ENCODE peak calls at places on chromosomes 4 and X, in ten cellular contexts. One of them, this sample, is unnamed.

GRCh38 chr4:25888781-25889180 is 25.2 kb upstream of the SMIM20 start:
- DNase-seq in gastrocnemius medialis: no peak
- DNase-seq in activated T-cell treated with anti-CD3 and anti-CD28 coated beads for 48 hours: no peak
- DNase-seq in SW 1271: no peak
- DNase-seq in activated CD4-positive, alpha-beta T cell treated with anti-CD3 and anti-CD28 coated beads, Interleukin-2, amount 50 U/mL, for 1 hour: no peak
- DNase-seq in NCI-H2029 treated with DMSO at 0.1 percent for 48 hours: no peak
- DNase-seq in hypothalamus: no peak
- DNase-seq in substantia nigra: no peak
- DNase-seq in left lung: no peak
- DNase-seq in AG09309: no peak
- DNase-seq in this sample: no peak

GRCh38 chr4:156949373-156949814 is 22.2 kb downstream of the PDGFC start:
- DNase-seq in SW 1271: no peak
- DNase-seq in AG09309: no peak
- DNase-seq in activated T-cell treated with anti-CD3 and anti-CD28 coated beads for 48 hours: no peak
- DNase-seq in left lung: no peak
- DNase-seq in activated CD4-positive, alpha-beta T cell treated with anti-CD3 and anti-CD28 coated beads, Interleukin-2, amount 50 U/mL, for 1 hour: no peak
- DNase-seq in gastrocnemius medialis: no peak
- DNase-seq in hypothalamus: no peak
- DNase-seq in NCI-H2029 treated with DMSO at 0.1 percent for 48 hours: no peak
- DNase-seq in substantia nigra: no peak
- DNase-seq in this sample: no peak

GRCh38 chr4:137025484-137026059 is 506.7 kb downstream of the PCDH18 start:
- DNase-seq in activated T-cell treated with anti-CD3 and anti-CD28 coated beads for 48 hours: no peak
- DNase-seq in activated CD4-positive, alpha-beta T cell treated with anti-CD3 and anti-CD28 coated beads, Interleukin-2, amount 50 U/mL, for 1 hour: no peak
- DNase-seq in left lung: no peak
- DNase-seq in hypothalamus: no peak
- DNase-seq in substantia nigra: no peak
- DNase-seq in NCI-H2029 treated with DMSO at 0.1 percent for 48 hours: no peak
- DNase-seq in gastrocnemius medialis: no peak
- DNase-seq in AG09309: no peak
- DNase-seq in SW 1271: no peak
- DNase-seq in this sample: no peak

GRCh38 chr4:10028910-10029309 is 7.6 kb upstream of the SLC2A9 start:
- DNase-seq in SW 1271: no peak
- DNase-seq in NCI-H2029 treated with DMSO at 0.1 percent for 48 hours: no peak
- DNase-seq in activated T-cell treated with anti-CD3 and anti-CD28 coated beads for 48 hours: no peak
- DNase-seq in activated CD4-positive, alpha-beta T cell treated with anti-CD3 and anti-CD28 coated beads, Interleukin-2, amount 50 U/mL, for 1 hour: no peak
- DNase-seq in hypothalamus: no peak
- DNase-seq in gastrocnemius medialis: no peak
- DNase-seq in substantia nigra: no peak
- DNase-seq in left lung: no peak
- DNase-seq in AG09309: no peak
- DNase-seq in this sample: no peak

GRCh38 chr4:16824278-16824806 is 74.1 kb downstream of the LDB2 start:
- DNase-seq in left lung: no peak
- DNase-seq in NCI-H2029 treated with DMSO at 0.1 percent for 48 hours: no peak
- DNase-seq in hypothalamus: no peak
- DNase-seq in AG09309: no peak
- DNase-seq in activated T-cell treated with anti-CD3 and anti-CD28 coated beads for 48 hours: no peak
- DNase-seq in SW 1271: no peak
- DNase-seq in activated CD4-positive, alpha-beta T cell treated with anti-CD3 and anti-CD28 coated beads, Interleukin-2, amount 50 U/mL, for 1 hour: no peak
- DNase-seq in gastrocnemius medialis: no peak
- DNase-seq in substantia nigra: no peak
- DNase-seq in this sample: no peak

GRCh38 chrX:47936224-47936939 is 67.4 kb downstream of the ZNF182 start:
- DNase-seq in activated CD4-positive, alpha-beta T cell treated with anti-CD3 and anti-CD28 coated beads, Interleukin-2, amount 50 U/mL, for 1 hour: peak; percentile 1
- DNase-seq in left lung: no peak
- DNase-seq in SW 1271: no peak
- DNase-seq in substantia nigra: no peak
- DNase-seq in NCI-H2029 treated with DMSO at 0.1 percent for 48 hours: no peak
- DNase-seq in activated T-cell treated with anti-CD3 and anti-CD28 coated beads for 48 hours: no peak
- DNase-seq in AG09309: no peak
- DNase-seq in gastrocnemius medialis: no peak
- DNase-seq in hypothalamus: no peak
- DNase-seq in this sample: peak; percentile 5

GRCh38 chr4:31651541-31651940 is 931.4 kb downstream of the PCDH7 start:
- DNase-seq in activated CD4-positive, alpha-beta T cell treated with anti-CD3 and anti-CD28 coated beads, Interleukin-2, amount 50 U/mL, for 1 hour: no peak
- DNase-seq in gastrocnemius medialis: no peak
- DNase-seq in NCI-H2029 treated with DMSO at 0.1 percent for 48 hours: no peak
- DNase-seq in hypothalamus: no peak
- DNase-seq in substantia nigra: no peak
- DNase-seq in AG09309: no peak
- DNase-seq in SW 1271: no peak
- DNase-seq in left lung: no peak
- DNase-seq in activated T-cell treated with anti-CD3 and anti-CD28 coated beads for 48 hours: no peak
- DNase-seq in this sample: no peak

GRCh38 chr4:137659431-137659830 is 127.1 kb upstream of the PCDH18 start:
- DNase-seq in activated T-cell treated with anti-CD3 and anti-CD28 coated beads for 48 hours: no peak
- DNase-seq in left lung: no peak
- DNase-seq in AG09309: no peak
- DNase-seq in NCI-H2029 treated with DMSO at 0.1 percent for 48 hours: no peak
- DNase-seq in SW 1271: no peak
- DNase-seq in hypothalamus: no peak
- DNase-seq in gastrocnemius medialis: no peak
- DNase-seq in substantia nigra: no peak
- DNase-seq in activated CD4-positive, alpha-beta T cell treated with anti-CD3 and anti-CD28 coated beads, Interleukin-2, amount 50 U/mL, for 1 hour: no peak
- DNase-seq in this sample: no peak

GRCh38 chr4:36187723-36188333 is 56.5 kb downstream of the ARAP2 start:
- DNase-seq in hypothalamus: no peak
- DNase-seq in NCI-H2029 treated with DMSO at 0.1 percent for 48 hours: no peak
- DNase-seq in left lung: no peak
- DNase-seq in substantia nigra: no peak
- DNase-seq in activated T-cell treated with anti-CD3 and anti-CD28 coated beads for 48 hours: no peak
- DNase-seq in SW 1271: no peak
- DNase-seq in AG09309: no peak
- DNase-seq in gastrocnemius medialis: no peak
- DNase-seq in activated CD4-positive, alpha-beta T cell treated with anti-CD3 and anti-CD28 coated beads, Interleukin-2, amount 50 U/mL, for 1 hour: no peak
- DNase-seq in this sample: no peak

GRCh38 chr4:40916880-40917279 is 167.1 kb downstream of the NSUN7 start:
- DNase-seq in left lung: no peak
- DNase-seq in hypothalamus: no peak
- DNase-seq in activated T-cell treated with anti-CD3 and anti-CD28 coated beads for 48 hours: peak; percentile 52
- DNase-seq in gastrocnemius medialis: no peak
- DNase-seq in activated CD4-positive, alpha-beta T cell treated with anti-CD3 and anti-CD28 coated beads, Interleukin-2, amount 50 U/mL, for 1 hour: no peak
- DNase-seq in SW 1271: no peak
- DNase-seq in substantia nigra: peak; percentile 19
- DNase-seq in AG09309: no peak
- DNase-seq in NCI-H2029 treated with DMSO at 0.1 percent for 48 hours: no peak
- DNase-seq in this sample: no peak

GRCh38 chrX:130716822-130717405 is 186.1 kb downstream of the ENOX2 start:
- DNase-seq in AG09309: no peak
- DNase-seq in substantia nigra: no peak
- DNase-seq in activated T-cell treated with anti-CD3 and anti-CD28 coated beads for 48 hours: no peak
- DNase-seq in activated CD4-positive, alpha-beta T cell treated with anti-CD3 and anti-CD28 coated beads, Interleukin-2, amount 50 U/mL, for 1 hour: no peak
- DNase-seq in hypothalamus: no peak
- DNase-seq in gastrocnemius medialis: no peak
- DNase-seq in left lung: no peak
- DNase-seq in SW 1271: no peak
- DNase-seq in NCI-H2029 treated with DMSO at 0.1 percent for 48 hours: no peak
- DNase-seq in this sample: no peak

GRCh38 chr4:7170012-7170411 is 22.3 kb upstream of the SORCS2 start:
- DNase-seq in hypothalamus: no peak
- DNase-seq in gastrocnemius medialis: no peak
- DNase-seq in AG09309: no peak
- DNase-seq in activated T-cell treated with anti-CD3 and anti-CD28 coated beads for 48 hours: no peak
- DNase-seq in left lung: peak; percentile 43
- DNase-seq in substantia nigra: no peak
- DNase-seq in NCI-H2029 treated with DMSO at 0.1 percent for 48 hours: no peak
- DNase-seq in SW 1271: no peak
- DNase-seq in activated CD4-positive, alpha-beta T cell treated with anti-CD3 and anti-CD28 coated beads, Interleukin-2, amount 50 U/mL, for 1 hour: no peak
- DNase-seq in this sample: no peak

GRCh38 chr4:157220026-157220881 is at the start of gene GRIA2:
- DNase-seq in gastrocnemius medialis: no peak
- DNase-seq in activated CD4-positive, alpha-beta T cell treated with anti-CD3 and anti-CD28 coated beads, Interleukin-2, amount 50 U/mL, for 1 hour: no peak
- DNase-seq in AG09309: peak; percentile 4
- DNase-seq in NCI-H2029 treated with DMSO at 0.1 percent for 48 hours: peak; percentile 23
- DNase-seq in hypothalamus: peak; percentile 56
- DNase-seq in substantia nigra: peak; percentile 83
- DNase-seq in activated T-cell treated with anti-CD3 and anti-CD28 coated beads for 48 hours: peak; percentile 8
- DNase-seq in left lung: peak; percentile 81
- DNase-seq in SW 1271: no peak
- DNase-seq in this sample: peak; percentile 90

GRCh38 chr4:138898282-138898681 is 117.3 kb upstream of the NOCT start:
- DNase-seq in AG09309: no peak
- DNase-seq in activated CD4-positive, alpha-beta T cell treated with anti-CD3 and anti-CD28 coated beads, Interleukin-2, amount 50 U/mL, for 1 hour: no peak
- DNase-seq in SW 1271: no peak
- DNase-seq in gastrocnemius medialis: no peak
- DNase-seq in activated T-cell treated with anti-CD3 and anti-CD28 coated beads for 48 hours: no peak
- DNase-seq in left lung: no peak
- DNase-seq in substantia nigra: no peak
- DNase-seq in NCI-H2029 treated with DMSO at 0.1 percent for 48 hours: no peak
- DNase-seq in hypothalamus: no peak
- DNase-seq in this sample: peak; percentile 30

GRCh38 chr4:124459922-124460301 is 252.6 kb downstream of the ANKRD50 start:
- DNase-seq in AG09309: no peak
- DNase-seq in hypothalamus: no peak
- DNase-seq in activated T-cell treated with anti-CD3 and anti-CD28 coated beads for 48 hours: no peak
- DNase-seq in gastrocnemius medialis: no peak
- DNase-seq in substantia nigra: no peak
- DNase-seq in left lung: no peak
- DNase-seq in SW 1271: no peak
- DNase-seq in NCI-H2029 treated with DMSO at 0.1 percent for 48 hours: no peak
- DNase-seq in activated CD4-positive, alpha-beta T cell treated with anti-CD3 and anti-CD28 coated beads, Interleukin-2, amount 50 U/mL, for 1 hour: no peak
- DNase-seq in this sample: no peak

GRCh38 chrX:28847423-28847822 is 260.2 kb downstream of the IL1RAPL1 start:
- DNase-seq in gastrocnemius medialis: peak; percentile 4
- DNase-seq in AG09309: no peak
- DNase-seq in hypothalamus: no peak
- DNase-seq in activated T-cell treated with anti-CD3 and anti-CD28 coated beads for 48 hours: no peak
- DNase-seq in left lung: no peak
- DNase-seq in SW 1271: no peak
- DNase-seq in NCI-H2029 treated with DMSO at 0.1 percent for 48 hours: no peak
- DNase-seq in substantia nigra: peak; percentile 43
- DNase-seq in activated CD4-positive, alpha-beta T cell treated with anti-CD3 and anti-CD28 coated beads, Interleukin-2, amount 50 U/mL, for 1 hour: no peak
- DNase-seq in this sample: peak; percentile 90

GRCh38 chr4:133584714-133585113 is 435.6 kb downstream of the PCDH10 start:
- DNase-seq in left lung: no peak
- DNase-seq in NCI-H2029 treated with DMSO at 0.1 percent for 48 hours: no peak
- DNase-seq in substantia nigra: no peak
- DNase-seq in activated CD4-positive, alpha-beta T cell treated with anti-CD3 and anti-CD28 coated beads, Interleukin-2, amount 50 U/mL, for 1 hour: no peak
- DNase-seq in hypothalamus: no peak
- DNase-seq in gastrocnemius medialis: no peak
- DNase-seq in AG09309: no peak
- DNase-seq in activated T-cell treated with anti-CD3 and anti-CD28 coated beads for 48 hours: no peak
- DNase-seq in SW 1271: no peak
- DNase-seq in this sample: no peak

GRCh38 chrX:109890300-109890699 is 112.6 kb upstream of the TMEM164 start:
- DNase-seq in hypothalamus: no peak
- DNase-seq in left lung: no peak
- DNase-seq in activated CD4-positive, alpha-beta T cell treated with anti-CD3 and anti-CD28 coated beads, Interleukin-2, amount 50 U/mL, for 1 hour: no peak
- DNase-seq in NCI-H2029 treated with DMSO at 0.1 percent for 48 hours: no peak
- DNase-seq in activated T-cell treated with anti-CD3 and anti-CD28 coated beads for 48 hours: no peak
- DNase-seq in substantia nigra: no peak
- DNase-seq in SW 1271: no peak
- DNase-seq in AG09309: no peak
- DNase-seq in gastrocnemius medialis: no peak
- DNase-seq in this sample: no peak

GRCh38 chr4:130422255-130422654 is 1326.3 kb downstream of the C4orf33 start:
- DNase-seq in activated T-cell treated with anti-CD3 and anti-CD28 coated beads for 48 hours: no peak
- DNase-seq in activated CD4-positive, alpha-beta T cell treated with anti-CD3 and anti-CD28 coated beads, Interleukin-2, amount 50 U/mL, for 1 hour: no peak
- DNase-seq in gastrocnemius medialis: no peak
- DNase-seq in substantia nigra: no peak
- DNase-seq in SW 1271: no peak
- DNase-seq in hypothalamus: no peak
- DNase-seq in left lung: no peak
- DNase-seq in AG09309: no peak
- DNase-seq in NCI-H2029 treated with DMSO at 0.1 percent for 48 hours: no peak
- DNase-seq in this sample: no peak

GRCh38 chrX:132821974-132822633 is 136.3 kb downstream of the HS6ST2 start:
- DNase-seq in hypothalamus: no peak
- DNase-seq in NCI-H2029 treated with DMSO at 0.1 percent for 48 hours: no peak
- DNase-seq in substantia nigra: no peak
- DNase-seq in activated CD4-positive, alpha-beta T cell treated with anti-CD3 and anti-CD28 coated beads, Interleukin-2, amount 50 U/mL, for 1 hour: no peak
- DNase-seq in activated T-cell treated with anti-CD3 and anti-CD28 coated beads for 48 hours: no peak
- DNase-seq in gastrocnemius medialis: no peak
- DNase-seq in AG09309: no peak
- DNase-seq in left lung: no peak
- DNase-seq in SW 1271: no peak
- DNase-seq in this sample: no peak

GRCh38 chr4:90030953-90031352 is 96.2 kb upstream of the CCSER1 start:
- DNase-seq in hypothalamus: no peak
- DNase-seq in activated T-cell treated with anti-CD3 and anti-CD28 coated beads for 48 hours: no peak
- DNase-seq in substantia nigra: no peak
- DNase-seq in SW 1271: no peak
- DNase-seq in left lung: no peak
- DNase-seq in gastrocnemius medialis: no peak
- DNase-seq in NCI-H2029 treated with DMSO at 0.1 percent for 48 hours: no peak
- DNase-seq in activated CD4-positive, alpha-beta T cell treated with anti-CD3 and anti-CD28 coated beads, Interleukin-2, amount 50 U/mL, for 1 hour: no peak
- DNase-seq in AG09309: no peak
- DNase-seq in this sample: no peak

GRCh38 chr4:98653006-98653405 is 5.4 kb downstream of the TSPAN5 start:
- DNase-seq in NCI-H2029 treated with DMSO at 0.1 percent for 48 hours: no peak
- DNase-seq in activated T-cell treated with anti-CD3 and anti-CD28 coated beads for 48 hours: no peak
- DNase-seq in gastrocnemius medialis: no peak
- DNase-seq in hypothalamus: no peak
- DNase-seq in substantia nigra: no peak
- DNase-seq in SW 1271: no peak
- DNase-seq in activated CD4-positive, alpha-beta T cell treated with anti-CD3 and anti-CD28 coated beads, Interleukin-2, amount 50 U/mL, for 1 hour: no peak
- DNase-seq in left lung: no peak
- DNase-seq in AG09309: peak; percentile 48
- DNase-seq in this sample: no peak

GRCh38 chrX:40470830-40471429 is 109.8 kb upstream of the ATP6AP2 start:
- DNase-seq in gastrocnemius medialis: no peak
- DNase-seq in left lung: no peak
- DNase-seq in substantia nigra: no peak
- DNase-seq in AG09309: no peak
- DNase-seq in activated T-cell treated with anti-CD3 and anti-CD28 coated beads for 48 hours: no peak
- DNase-seq in NCI-H2029 treated with DMSO at 0.1 percent for 48 hours: no peak
- DNase-seq in hypothalamus: no peak
- DNase-seq in SW 1271: no peak
- DNase-seq in activated CD4-positive, alpha-beta T cell treated with anti-CD3 and anti-CD28 coated beads, Interleukin-2, amount 50 U/mL, for 1 hour: no peak
- DNase-seq in this sample: no peak

GRCh38 chr4:8165374-8165896 is 6.8 kb upstream of the ABLIM2 start:
- DNase-seq in left lung: no peak
- DNase-seq in AG09309: no peak
- DNase-seq in activated CD4-positive, alpha-beta T cell treated with anti-CD3 and anti-CD28 coated beads, Interleukin-2, amount 50 U/mL, for 1 hour: no peak
- DNase-seq in hypothalamus: no peak
- DNase-seq in NCI-H2029 treated with DMSO at 0.1 percent for 48 hours: no peak
- DNase-seq in activated T-cell treated with anti-CD3 and anti-CD28 coated beads for 48 hours: no peak
- DNase-seq in SW 1271: no peak
- DNase-seq in substantia nigra: no peak
- DNase-seq in gastrocnemius medialis: peak; percentile 92
- DNase-seq in this sample: no peak

GRCh38 chr4:101693842-101694398 is 96.6 kb upstream of the BANK1 start:
- DNase-seq in hypothalamus: no peak
- DNase-seq in AG09309: no peak
- DNase-seq in activated CD4-positive, alpha-beta T cell treated with anti-CD3 and anti-CD28 coated beads, Interleukin-2, amount 50 U/mL, for 1 hour: no peak
- DNase-seq in left lung: no peak
- DNase-seq in NCI-H2029 treated with DMSO at 0.1 percent for 48 hours: peak; percentile 53
- DNase-seq in substantia nigra: no peak
- DNase-seq in SW 1271: no peak
- DNase-seq in gastrocnemius medialis: no peak
- DNase-seq in activated T-cell treated with anti-CD3 and anti-CD28 coated beads for 48 hours: no peak
- DNase-seq in this sample: no peak

GRCh38 chr4:123127865-123128264 is 205.5 kb upstream of the NUDT6 start:
- DNase-seq in NCI-H2029 treated with DMSO at 0.1 percent for 48 hours: no peak
- DNase-seq in activated T-cell treated with anti-CD3 and anti-CD28 coated beads for 48 hours: no peak
- DNase-seq in gastrocnemius medialis: no peak
- DNase-seq in hypothalamus: no peak
- DNase-seq in substantia nigra: no peak
- DNase-seq in AG09309: no peak
- DNase-seq in SW 1271: no peak
- DNase-seq in activated CD4-positive, alpha-beta T cell treated with anti-CD3 and anti-CD28 coated beads, Interleukin-2, amount 50 U/mL, for 1 hour: no peak
- DNase-seq in left lung: no peak
- DNase-seq in this sample: no peak

GRCh38 chr4:1172228-1172851 is at the start of gene SPON2:
- DNase-seq in left lung: peak; percentile 73
- DNase-seq in hypothalamus: no peak
- DNase-seq in gastrocnemius medialis: no peak
- DNase-seq in activated T-cell treated with anti-CD3 and anti-CD28 coated beads for 48 hours: no peak
- DNase-seq in activated CD4-positive, alpha-beta T cell treated with anti-CD3 and anti-CD28 coated beads, Interleukin-2, amount 50 U/mL, for 1 hour: no peak
- DNase-seq in NCI-H2029 treated with DMSO at 0.1 percent for 48 hours: no peak
- DNase-seq in SW 1271: no peak
- DNase-seq in substantia nigra: no peak
- DNase-seq in AG09309: no peak
- DNase-seq in this sample: no peak

GRCh38 chr4:126627255-126627654 is 1005.5 kb upstream of the INTU start:
- DNase-seq in hypothalamus: no peak
- DNase-seq in left lung: no peak
- DNase-seq in gastrocnemius medialis: no peak
- DNase-seq in AG09309: no peak
- DNase-seq in SW 1271: no peak
- DNase-seq in substantia nigra: no peak
- DNase-seq in NCI-H2029 treated with DMSO at 0.1 percent for 48 hours: no peak
- DNase-seq in activated CD4-positive, alpha-beta T cell treated with anti-CD3 and anti-CD28 coated beads, Interleukin-2, amount 50 U/mL, for 1 hour: no peak
- DNase-seq in activated T-cell treated with anti-CD3 and anti-CD28 coated beads for 48 hours: no peak
- DNase-seq in this sample: no peak

This sample was measured in putamen.